ENCODE peak calls at places on chromosome 10, in five cellular contexts. One of them, this sample, is unnamed.

GRCh38 chr10:10755490-10755889 is 262.2 kb upstream of the CELF2 start:
- DNase-seq in HCT116: no peak
- DNase-seq in ovary: no peak
- DNase-seq in stomach: no peak
- DNase-seq in prostate gland: no peak
- DNase-seq in this sample: no peak

GRCh38 chr10:784377-784758 is 94.9 kb upstream of the DIP2C start:
- DNase-seq in prostate gland: no peak
- DNase-seq in HCT116: peak
- DNase-seq in ovary: no peak
- DNase-seq in stomach: peak
- DNase-seq in this sample: no peak

GRCh38 chr10:86964061-86964846 is 4.0 kb upstream of the ADIRF start:
- DNase-seq in HCT116: no peak
- DNase-seq in prostate gland: no peak
- DNase-seq in stomach: peak
- DNase-seq in ovary: no peak
- DNase-seq in this sample: peak

GRCh38 chr10:55551603-55552002 is 750.6 kb upstream of the PCDH15 start:
- DNase-seq in ovary: no peak
- DNase-seq in prostate gland: no peak
- DNase-seq in HCT116: no peak
- DNase-seq in stomach: no peak
- DNase-seq in this sample: no peak

GRCh38 chr10:28393956-28394568 is 91.2 kb upstream of the MPP7 start:
- DNase-seq in prostate gland: peak
- DNase-seq in ovary: peak
- DNase-seq in HCT116: peak
- DNase-seq in stomach: peak
- DNase-seq in this sample: peak

GRCh38 chr10:14705548-14706234 is 69.0 kb downstream of the FAM107B start:
- DNase-seq in ovary: no peak
- DNase-seq in prostate gland: no peak
- DNase-seq in HCT116: no peak
- DNase-seq in stomach: no peak
- DNase-seq in this sample: no peak

GRCh38 chr10:68826764-68827591 is at the start of gene STOX1:
- DNase-seq in HCT116: peak
- DNase-seq in prostate gland: peak
- DNase-seq in stomach: peak
- DNase-seq in ovary: peak
- DNase-seq in this sample: peak

GRCh38 chr10:89534826-89535166 is 598 bp downstream of the SLC16A12 start:
- DNase-seq in prostate gland: no peak
- DNase-seq in HCT116: no peak
- DNase-seq in ovary: no peak
- DNase-seq in stomach: no peak
- DNase-seq in this sample: no peak

GRCh38 chr10:13823046-13823711 is 236.4 kb downstream of the PRPF18 start:
- DNase-seq in ovary: no peak
- DNase-seq in HCT116: no peak
- DNase-seq in stomach: no peak
- DNase-seq in prostate gland: no peak
- DNase-seq in this sample: no peak

GRCh38 chr10:127186846-127187245 is 9.5 kb downstream of the INSYN2A start:
- DNase-seq in HCT116: no peak
- DNase-seq in stomach: no peak
- DNase-seq in ovary: no peak
- DNase-seq in prostate gland: no peak
- DNase-seq in this sample: no peak

GRCh38 chr10:42953684-42954674 is 122.9 kb upstream of the RET start:
- DNase-seq in ovary: no peak
- DNase-seq in stomach: peak
- DNase-seq in prostate gland: no peak
- DNase-seq in HCT116: no peak
- DNase-seq in this sample: no peak

GRCh38 chr10:118991326-118991725 is 38.2 kb upstream of the NANOS1 start:
- DNase-seq in prostate gland: no peak
- DNase-seq in HCT116: no peak
- DNase-seq in ovary: no peak
- DNase-seq in stomach: no peak
- DNase-seq in this sample: no peak

GRCh38 chr10:118994321-118994720 is 35.2 kb upstream of the NANOS1 start:
- DNase-seq in prostate gland: no peak
- DNase-seq in stomach: no peak
- DNase-seq in HCT116: no peak
- DNase-seq in ovary: no peak
- DNase-seq in this sample: no peak

GRCh38 chr10:118992496-118992895 is 37.0 kb upstream of the NANOS1 start:
- DNase-seq in ovary: no peak
- DNase-seq in stomach: no peak
- DNase-seq in HCT116: no peak
- DNase-seq in prostate gland: no peak
- DNase-seq in this sample: no peak

GRCh38 chr10:118995739-118996138 is 33.8 kb upstream of the NANOS1 start:
- DNase-seq in stomach: no peak
- DNase-seq in HCT116: no peak
- DNase-seq in prostate gland: no peak
- DNase-seq in ovary: no peak
- DNase-seq in this sample: no peak

GRCh38 chr10:118993214-118993613 is 36.3 kb upstream of the NANOS1 start:
- DNase-seq in prostate gland: no peak
- DNase-seq in stomach: no peak
- DNase-seq in HCT116: no peak
- DNase-seq in ovary: no peak
- DNase-seq in this sample: no peak
- H3K4me3 ChIP-seq in prostate gland: no peak
- H3K4me3 ChIP-seq in stomach: no peak
- H3K4me3 ChIP-seq in HCT116: no peak
- H3K4me3 ChIP-seq in ovary: no peak
- H3K4me3 ChIP-seq in this sample: no peak

GRCh38 chr10:71193516-71193915 is 18.9 kb upstream of the UNC5B start:
- DNase-seq in stomach: no peak
- DNase-seq in HCT116: no peak
- DNase-seq in prostate gland: no peak
- DNase-seq in ovary: no peak
- DNase-seq in this sample: no peak
- TF ChIP-seq CTCF in stomach: no peak
- TF ChIP-seq CTCF in HCT116: no peak
- TF ChIP-seq CTCF in prostate gland: no peak
- TF ChIP-seq CTCF in ovary: no peak
- TF ChIP-seq CTCF in this sample: no peak

GRCh38 chr10:79300711-79301110 is 46.6 kb upstream of the PPIF start:
- DNase-seq in prostate gland: no peak
- DNase-seq in HCT116: no peak
- DNase-seq in ovary: no peak
- DNase-seq in stomach: no peak
- DNase-seq in this sample: no peak

GRCh38 chr10:79299397-79300370 is 47.6 kb upstream of the PPIF start:
- DNase-seq in HCT116: no peak
- DNase-seq in prostate gland: no peak
- DNase-seq in stomach: no peak
- DNase-seq in ovary: peak
- DNase-seq in this sample: no peak

GRCh38 chr10:79303631-79304478 is 43.4 kb upstream of the PPIF start:
- DNase-seq in stomach: no peak
- DNase-seq in ovary: no peak
- DNase-seq in prostate gland: no peak
- DNase-seq in HCT116: no peak
- DNase-seq in this sample: no peak

GRCh38 chr10:79304479-79305087 is 42.7 kb upstream of the PPIF start:
- DNase-seq in HCT116: no peak
- DNase-seq in stomach: no peak
- DNase-seq in prostate gland: no peak
- DNase-seq in ovary: no peak
- DNase-seq in this sample: no peak

GRCh38 chr10:79301754-79302530 is 45.3 kb upstream of the PPIF start:
- DNase-seq in prostate gland: no peak
- DNase-seq in ovary: no peak
- DNase-seq in stomach: no peak
- DNase-seq in HCT116: no peak
- DNase-seq in this sample: no peak
- TF ChIP-seq POLR2A in prostate gland: no peak
- TF ChIP-seq POLR2A in ovary: no peak
- TF ChIP-seq POLR2A in stomach: no peak
- TF ChIP-seq POLR2A in HCT116: no peak
- TF ChIP-seq POLR2A in this sample: no peak

DNA sequence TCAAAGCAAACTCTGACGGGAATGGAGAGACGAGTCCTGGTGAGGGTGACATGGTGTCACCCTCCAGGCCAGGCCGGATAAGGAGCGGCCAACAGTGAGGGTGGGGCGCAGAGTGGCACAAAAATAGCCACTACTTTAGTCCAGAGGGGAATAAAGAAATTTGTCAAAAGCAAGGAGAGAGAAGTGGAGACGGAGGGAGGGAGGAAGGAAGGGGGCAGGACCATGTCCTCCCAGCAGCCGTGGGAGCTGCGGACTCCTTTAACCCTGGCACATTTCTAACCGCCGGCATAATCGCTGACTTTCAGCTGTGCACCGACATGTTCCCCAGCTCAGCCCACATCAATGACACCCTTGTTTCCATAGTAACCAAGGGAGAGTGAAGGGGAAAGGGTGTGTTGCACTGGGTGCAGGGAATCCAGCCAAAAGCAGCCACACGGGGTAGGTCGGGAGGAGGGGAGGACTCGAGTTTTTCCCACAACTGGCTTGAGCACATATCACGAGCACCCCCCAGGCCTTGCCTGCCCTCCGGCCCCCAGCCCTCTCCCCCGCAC is 29.8 kb downstream of the TRIM8 start:
- DNase-seq in ovary: peak
- DNase-seq in HCT116: no peak
- DNase-seq in stomach: peak
- DNase-seq in prostate gland: no peak
- DNase-seq in this sample: peak
- H3K4me3 ChIP-seq in ovary: peak
- H3K4me3 ChIP-seq in HCT116: no peak
- H3K4me3 ChIP-seq in stomach: peak
- H3K4me3 ChIP-seq in prostate gland: peak
- H3K4me3 ChIP-seq in this sample: peak

GRCh38 chr10:50932113-50932512 is 46.7 kb upstream of the A1CF start:
- DNase-seq in ovary: no peak
- DNase-seq in prostate gland: no peak
- DNase-seq in HCT116: no peak
- DNase-seq in stomach: no peak
- DNase-seq in this sample: no peak
- TF ChIP-seq CTCF in ovary: no peak
- TF ChIP-seq CTCF in prostate gland: no peak
- TF ChIP-seq CTCF in HCT116: no peak
- TF ChIP-seq CTCF in stomach: no peak
- TF ChIP-seq CTCF in this sample: no peak

This sample was measured in gastrocnemius medialis.